ENCODE peak calls at places on chromosome 15, in five cellular contexts. X is A549, K is HepG2, U is K562, O is GM12878. I is an unnamed sample.

GRCh38 chr15:58378241-58379085 is 53.3 kb upstream of the LIPC start:
- DNase-seq in U (no peak), K (no peak), X (no peak), O (no peak), I (no peak)

GRCh38 chr15:95450413-95450812 is 880.1 kb upstream of the NR2F2 start:
- DNase-seq in O (no peak), U (no peak), K (no peak), X (no peak), I (no peak)

GRCh38 chr15:101266787-101267186 is 10.5 kb downstream of the SELENOS start:
- DNase-seq in O (no peak), K (no peak), U (no peak), X (no peak), I (no peak)

GRCh38 chr15:83626171-83626802 is 27.6 kb upstream of the ADAMTSL3 start:
- DNase-seq in U (no peak), X (no peak), K (no peak), O (no peak), I (no peak)

GRCh38 chr15:74957301-74958035 is 896 bp upstream of the RPP25 start:
- DNase-seq in U (no peak), K (no peak), X (peak), O (no peak), I (peak)

GRCh38 chr15:59953392-59953883 is 50.7 kb upstream of the FOXB1 start:
- DNase-seq in X (no peak), K (no peak), O (no peak), U (no peak), I (no peak)

GRCh38 chr15:70605606-70606410 is 157.6 kb downstream of the UACA start:
- DNase-seq in O (no peak), K (peak), U (no peak), X (no peak), I (no peak)

GRCh38 chr15:39251413-39252197 is 329.3 kb upstream of the THBS1 start:
- DNase-seq in O (peak), U (no peak), X (no peak), K (no peak), I (no peak)

GRCh38 chr15:52180196-52180835 is 10.9 kb downstream of the GNB5 start:
- DNase-seq in X (no peak), K (no peak), O (no peak), U (no peak), I (no peak)

GRCh38 chr15:60781211-60781713 is 302.3 kb upstream of the ICE2 start:
- DNase-seq in O (no peak), K (no peak), U (no peak), X (no peak), I (no peak)

GRCh38 chr15:34481370-34481769 is 43.8 kb upstream of the GOLGA8A start:
- DNase-seq in K (no peak), X (no peak), U (no peak), O (no peak), I (no peak)

GRCh38 chr15:45126535-45127158 is 3.0 kb downstream of the DUOXA1 start:
- DNase-seq in K (peak), X (no peak), O (no peak), U (peak), I (no peak)

GRCh38 chr15:54810496-54810895 is 386.2 kb downstream of the RSL24D1 start:
- DNase-seq in X (no peak), U (no peak), O (no peak), K (no peak), I (no peak)

GRCh38 chr15:84915011-84915958 is 30.8 kb downstream of the SLC28A1 start:
- DNase-seq in U (peak), X (peak), O (peak), K (peak), I (no peak)
- TF ChIP-seq HDAC2 in U (peak), X (no peak), O (no peak), K (peak), I (no peak)

GRCh38 chr15:90351479-90352108 is 490 bp upstream of the ZNF774 start:
- DNase-seq in U (no peak), K (no peak), O (no peak), X (no peak), I (no peak)
- TF ChIP-seq HDAC2 in U (no peak), K (no peak), O (no peak), X (no peak), I (no peak)

GRCh38 chr15:56052389-56053045 is 59.1 kb upstream of the NEDD4 start:
- DNase-seq in K (peak), U (peak), X (peak), O (no peak), I (no peak)
- TF ChIP-seq HDAC2 in K (no peak), U (no peak), X (no peak), O (no peak), I (no peak)

DNA sequence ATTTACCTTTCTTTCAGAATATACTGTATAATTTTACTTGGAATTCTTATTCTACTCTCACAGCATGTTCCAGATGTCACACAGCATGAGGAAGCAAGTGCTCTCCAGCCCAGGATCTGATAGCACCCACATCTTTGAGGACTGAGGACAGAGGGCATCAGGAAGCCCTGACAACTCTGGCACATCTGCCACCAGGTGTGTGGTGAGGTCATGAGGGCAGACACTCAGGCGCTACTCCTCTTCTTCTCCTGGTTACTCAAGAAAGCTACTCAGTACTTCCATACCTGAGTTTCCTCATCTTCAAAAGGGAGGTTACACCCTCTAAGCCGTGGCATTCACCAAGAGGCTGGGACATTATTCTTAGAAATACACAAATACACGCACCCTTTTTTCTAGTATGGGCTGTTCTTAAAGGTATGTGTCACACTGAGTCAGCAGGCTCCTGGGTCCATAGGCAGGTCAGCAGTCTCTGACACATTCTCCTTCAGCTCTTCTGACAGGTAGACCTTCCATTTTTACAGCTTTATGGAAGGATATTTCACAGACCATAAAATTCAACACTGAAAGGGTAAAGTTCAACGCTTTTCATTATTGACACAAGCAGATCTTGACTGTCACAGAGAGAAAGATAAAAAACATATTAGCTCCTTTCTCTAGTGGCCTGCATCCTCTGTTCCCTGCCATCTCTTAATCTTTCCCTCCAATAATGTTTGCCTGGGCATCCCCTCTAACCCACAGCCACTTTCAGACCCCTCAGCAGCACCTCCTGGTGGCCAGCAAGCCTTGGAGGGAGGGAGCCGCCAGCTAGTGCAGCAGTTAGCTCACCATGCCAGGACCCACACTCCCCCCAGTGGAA is 103.2 kb upstream of the TJP1 start:
- DNase-seq in O (no peak), U (peak), X (peak), K (peak), I (peak)
- TF ChIP-seq HDAC2 in O (no peak), U (no peak), X (no peak), K (no peak), I (no peak)

GRCh38 chr15:90047956-90048575 is 46.9 kb downstream of the ZNF710 start:
- DNase-seq in O (no peak), K (no peak), U (no peak), X (no peak), I (no peak)
- TF ChIP-seq HDAC2 in O (no peak), K (no peak), U (no peak), X (no peak), I (no peak)

GRCh38 chr15:81015595-81016252 is 15.0 kb downstream of the TLNRD1 start:
- DNase-seq in U (no peak), X (no peak), K (no peak), O (no peak), I (no peak)
- TF ChIP-seq HDAC2 in U (no peak), X (no peak), K (no peak), O (no peak), I (no peak)

DNA sequence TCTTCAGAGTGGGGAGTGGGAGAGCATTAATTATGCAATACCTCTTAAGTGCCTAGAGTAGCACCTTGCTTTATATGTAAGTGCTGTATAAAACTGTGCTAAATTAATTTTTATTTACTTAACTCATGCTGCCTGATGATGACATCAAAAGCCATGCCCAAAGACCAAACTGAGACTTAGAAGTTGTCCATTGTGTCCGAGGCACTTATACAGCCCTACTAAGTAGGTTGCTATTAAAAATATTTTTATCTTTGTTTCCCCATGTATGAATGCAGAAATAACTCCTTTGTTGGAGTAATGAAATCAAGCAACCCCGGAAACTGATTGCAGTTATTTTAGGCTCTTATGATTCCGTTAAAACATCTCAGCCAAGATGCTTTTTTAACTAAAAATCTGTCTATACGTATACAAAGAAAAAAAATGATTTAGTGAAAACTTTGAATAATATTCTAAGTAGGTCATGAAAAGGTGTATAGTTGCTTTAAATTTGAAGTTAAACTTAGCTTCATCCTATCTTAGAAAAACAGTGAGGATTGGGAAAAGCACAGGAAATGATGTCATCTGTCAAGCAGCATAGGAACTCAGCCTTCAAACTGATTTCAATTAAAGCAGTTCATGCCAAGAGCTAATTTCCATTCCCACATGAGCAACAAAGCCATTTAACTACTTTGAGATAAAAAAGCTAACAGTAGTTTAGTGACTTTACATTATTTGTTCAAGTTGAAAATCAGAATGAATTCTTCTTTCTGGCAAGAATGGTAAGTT is 43.0 kb downstream of the FBN1 start:
- DNase-seq in X (no peak), K (no peak), U (no peak), O (no peak), I (no peak)
- TF ChIP-seq HDAC2 in X (no peak), K (no peak), U (no peak), O (no peak), I (no peak)

DNA sequence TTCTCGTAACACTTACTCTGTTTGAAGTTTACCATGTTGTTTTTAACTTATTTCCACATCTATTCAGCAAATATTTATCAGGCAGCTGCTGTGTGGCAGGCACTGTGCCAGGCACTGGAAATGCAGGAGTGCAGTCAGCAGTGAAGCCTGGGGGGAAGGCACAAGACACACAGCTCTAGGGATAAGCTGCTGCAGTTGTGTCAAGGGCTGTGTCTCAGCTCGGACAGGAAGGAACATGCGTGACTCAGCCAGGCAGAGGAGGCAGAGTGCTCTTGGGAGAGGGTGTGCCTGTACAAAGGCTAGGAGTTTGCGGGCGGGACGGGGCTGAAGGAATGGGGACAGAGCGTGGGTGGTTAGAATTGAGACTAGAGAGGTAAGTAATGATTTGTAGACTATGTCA is 24.7 kb downstream of the LYSMD4 start:
- DNase-seq in U (peak), X (peak), K (no peak), O (no peak), I (no peak)
- TF ChIP-seq HDAC2 in U (no peak), X (no peak), K (no peak), O (no peak), I (no peak)

GRCh38 chr15:80580107-80580506 is 115.0 kb upstream of the ABHD17C start:
- DNase-seq in K (no peak), X (no peak), O (no peak), U (no peak), I (no peak)

GRCh38 chr15:80578871-80579270 is 116.2 kb upstream of the ABHD17C start:
- DNase-seq in O (no peak), X (no peak), K (no peak), U (no peak), I (no peak)

GRCh38 chr15:80578206-80578595 is 116.9 kb upstream of the ABHD17C start:
- DNase-seq in O (no peak), X (no peak), U (no peak), K (no peak), I (no peak)

GRCh38 chr15:80580536-80581260 is 114.4 kb upstream of the ABHD17C start:
- DNase-seq in O (no peak), K (no peak), X (no peak), U (no peak), I (no peak)

GRCh38 chr15:80579611-80580010 is 115.5 kb upstream of the ABHD17C start:
- DNase-seq in O (no peak), U (no peak), K (no peak), X (no peak), I (no peak)
- TF ChIP-seq HDAC2 in O (no peak), U (no peak), K (no peak), X (no peak), I (no peak)

GRCh38 chr15:68210821-68211655 is 5.9 kb upstream of the CALML4 start:
- DNase-seq in X (peak), O (no peak), U (peak), K (no peak), I (peak)

GRCh38 chr15:68211656-68212320 is 6.7 kb upstream of the CALML4 start:
- DNase-seq in U (no peak), O (no peak), K (no peak), X (no peak), I (no peak)

GRCh38 chr15:68214838-68215234 is 9.7 kb upstream of the CALML4 start:
- DNase-seq in X (no peak), U (no peak), K (no peak), O (no peak), I (no peak)

GRCh38 chr15:68217341-68217740 is 12.2 kb downstream of the CLN6 start:
- DNase-seq in U (no peak), X (no peak), K (no peak), O (no peak), I (no peak)

GRCh38 chr15:68213991-68214837 is 9.1 kb upstream of the CALML4 start:
- DNase-seq in K (no peak), X (no peak), U (no peak), O (no peak), I (no peak)
- TF ChIP-seq HDAC2 in K (no peak), X (no peak), U (no peak), O (no peak), I (no peak)